ENCODE peak calls at places on chromosomes 1 and 21, in ten cellular contexts. C is stomach, G is transverse colon, W is testis, Y is A549, X is right lobe of liver, U is sigmoid colon, F is upper lobe of left lung, O is body of pancreas, V is adrenal gland. S is an unnamed sample.

GRCh38 chr1:17502326-17502778 is 37.1 kb upstream of the ARHGEF10L start:
- DNase-seq in C (peak), G (peak), W (peak), Y (peak), X (peak), U (peak), F (peak), O (peak), V (peak), S (peak)

GRCh38 chr1:87336623-87337067 is 8.0 kb downstream of the LMO4 start:
- DNase-seq in C (no peak), G (no peak), W (no peak), Y (no peak), X (no peak), U (no peak), F (no peak), O (no peak), V (no peak), S (no peak)

GRCh38 chr1:153608742-153609584 is 4.0 kb downstream of the S100A16 start:
- DNase-seq in C (peak), G (peak), W (peak), Y (peak), X (peak), U (peak), F (peak), O (peak), V (peak), S (no peak)

GRCh38 chr21:37631319-37632117 is 264.9 kb downstream of the DYRK1A start:
- DNase-seq in C (peak), G (no peak), W (no peak), Y (peak), X (no peak), U (no peak), F (no peak), O (peak), V (no peak), S (no peak)

GRCh38 chr1:210568631-210569030 is 239.9 kb downstream of the HHAT start:
- DNase-seq in C (no peak), G (no peak), W (no peak), Y (no peak), X (no peak), U (no peak), F (no peak), O (no peak), V (no peak), S (no peak)

GRCh38 chr1:23419180-23419579 is 5.4 kb downstream of the TCEA3 start:
- DNase-seq in C (no peak), G (no peak), W (no peak), Y (no peak), X (no peak), U (no peak), F (no peak), O (no peak), V (no peak), S (no peak)

GRCh38 chr1:236854602-236854978 is 59.5 kb downstream of the MTR start:
- DNase-seq in C (no peak), G (no peak), W (no peak), Y (no peak), X (no peak), U (no peak), F (no peak), O (no peak), V (no peak), S (no peak)

GRCh38 chr1:53781654-53782053 is 42.7 kb upstream of the GLIS1 start:
- DNase-seq in C (no peak), G (no peak), W (no peak), Y (no peak), X (no peak), U (no peak), F (no peak), O (no peak), V (no peak), S (peak)

GRCh38 chr1:111222308-111223125 is 5.0 kb upstream of the CHI3L2 start:
- DNase-seq in C (peak), G (peak), W (peak), Y (peak), X (peak), U (peak), F (no peak), O (peak), V (peak), S (peak)
- TF ChIP-seq POLR2A in C (no peak), G (no peak), W (no peak), Y (no peak), X (no peak), U (no peak), F (no peak), O (no peak), V (no peak), S (no peak)

DNA sequence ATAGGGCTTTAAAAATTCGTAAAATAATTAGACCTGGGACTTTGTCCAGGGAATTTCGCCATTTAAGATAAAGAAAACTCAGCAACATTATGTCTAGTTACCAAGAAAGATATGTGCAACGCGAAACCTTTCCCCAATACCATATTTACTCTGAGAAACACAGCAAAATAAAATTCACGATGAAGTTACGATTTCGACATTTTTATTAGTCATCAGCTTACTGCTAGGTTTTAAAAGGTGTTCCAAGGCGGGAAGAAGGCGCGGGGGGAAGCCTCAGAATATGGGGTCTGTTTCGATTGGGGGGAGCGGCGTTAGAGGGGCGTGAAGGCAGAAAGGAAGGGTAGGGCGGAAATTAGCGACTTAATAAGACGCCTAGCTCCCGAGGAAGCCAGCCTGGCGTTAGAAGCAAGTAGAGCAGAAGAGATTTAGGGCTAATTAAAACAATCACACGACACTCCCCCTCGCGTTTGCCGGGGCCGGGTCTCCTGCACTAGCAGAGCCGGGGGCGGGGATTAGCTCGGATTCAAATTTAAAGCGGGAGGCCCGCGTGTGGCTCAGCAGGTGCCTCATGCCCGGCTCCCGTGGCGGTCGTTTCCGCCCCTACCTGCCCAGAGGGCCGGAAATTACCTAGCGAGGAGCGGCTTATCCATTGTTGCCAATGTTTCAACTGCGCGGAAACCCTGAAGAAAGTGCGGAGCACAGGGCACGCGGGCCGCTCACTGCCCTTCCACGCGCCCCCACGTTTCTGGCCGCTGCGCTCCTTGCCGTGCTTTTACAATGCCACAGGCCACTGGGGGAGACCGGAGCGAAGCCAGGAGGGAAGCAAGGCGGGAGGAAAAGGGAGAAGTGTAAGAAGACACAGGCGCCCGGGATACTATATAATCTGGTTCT is 795 bp upstream of the POU2F1 start:
- DNase-seq in C (peak), G (peak), W (peak), Y (peak), X (peak), U (peak), F (peak), O (peak), V (peak), S (peak)
- TF ChIP-seq POLR2A in C (no peak), G (peak), W (no peak), Y (peak), X (peak), U (no peak), F (peak), O (no peak), V (peak), S (peak)

GRCh38 chr1:113653741-113654140 is 105.5 kb downstream of the PHTF1 start:
- DNase-seq in C (no peak), G (no peak), W (no peak), Y (no peak), X (no peak), U (no peak), F (no peak), O (no peak), V (no peak), S (no peak)
- TF ChIP-seq POLR2A in C (no peak), G (no peak), W (no peak), Y (no peak), X (no peak), U (no peak), F (no peak), O (no peak), V (no peak), S (no peak)

DNA sequence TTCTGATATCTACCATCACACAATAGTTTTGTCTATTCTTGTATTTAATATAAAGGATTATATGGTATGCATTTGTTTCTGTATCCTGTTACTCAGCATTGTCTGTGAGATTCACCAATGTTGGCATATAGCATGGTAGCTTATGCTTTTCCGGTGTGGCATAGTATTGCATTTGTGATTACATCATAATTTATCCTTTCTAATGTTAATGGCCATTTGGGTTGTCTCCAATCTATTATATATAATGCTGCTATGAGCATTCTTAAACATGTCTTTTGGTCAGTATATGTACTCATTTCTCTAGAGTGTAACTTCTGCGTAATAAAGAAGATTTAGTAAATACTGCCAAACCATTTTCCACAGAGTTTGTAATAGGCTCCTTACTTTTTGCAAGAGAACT is 40.9 kb upstream of the GFI1 start:
- DNase-seq in C (no peak), G (no peak), W (no peak), Y (no peak), X (no peak), U (no peak), F (no peak), O (no peak), V (no peak), S (no peak)
- TF ChIP-seq POLR2A in C (no peak), G (no peak), W (no peak), Y (no peak), X (no peak), U (no peak), F (no peak), O (no peak), V (no peak), S (no peak)

GRCh38 chr21:31343680-31344480 is at the start of gene TIAM1:
- DNase-seq in C (peak), G (peak), W (peak), Y (no peak), X (no peak), U (peak), F (peak), O (peak), V (peak), S (no peak)
- TF ChIP-seq POLR2A in C (no peak), G (no peak), W (no peak), Y (no peak), X (peak), U (no peak), F (no peak), O (no peak), V (no peak), S (no peak)

GRCh38 chr1:206556748-206557635 is 49.7 kb downstream of the RASSF5 start:
- DNase-seq in C (peak), G (peak), W (peak), Y (peak), X (peak), U (peak), F (peak), O (peak), V (peak), S (peak)
- TF ChIP-seq POLR2A in C (no peak), G (peak), W (no peak), Y (no peak), X (peak), U (no peak), F (no peak), O (no peak), V (peak), S (no peak)

DNA sequence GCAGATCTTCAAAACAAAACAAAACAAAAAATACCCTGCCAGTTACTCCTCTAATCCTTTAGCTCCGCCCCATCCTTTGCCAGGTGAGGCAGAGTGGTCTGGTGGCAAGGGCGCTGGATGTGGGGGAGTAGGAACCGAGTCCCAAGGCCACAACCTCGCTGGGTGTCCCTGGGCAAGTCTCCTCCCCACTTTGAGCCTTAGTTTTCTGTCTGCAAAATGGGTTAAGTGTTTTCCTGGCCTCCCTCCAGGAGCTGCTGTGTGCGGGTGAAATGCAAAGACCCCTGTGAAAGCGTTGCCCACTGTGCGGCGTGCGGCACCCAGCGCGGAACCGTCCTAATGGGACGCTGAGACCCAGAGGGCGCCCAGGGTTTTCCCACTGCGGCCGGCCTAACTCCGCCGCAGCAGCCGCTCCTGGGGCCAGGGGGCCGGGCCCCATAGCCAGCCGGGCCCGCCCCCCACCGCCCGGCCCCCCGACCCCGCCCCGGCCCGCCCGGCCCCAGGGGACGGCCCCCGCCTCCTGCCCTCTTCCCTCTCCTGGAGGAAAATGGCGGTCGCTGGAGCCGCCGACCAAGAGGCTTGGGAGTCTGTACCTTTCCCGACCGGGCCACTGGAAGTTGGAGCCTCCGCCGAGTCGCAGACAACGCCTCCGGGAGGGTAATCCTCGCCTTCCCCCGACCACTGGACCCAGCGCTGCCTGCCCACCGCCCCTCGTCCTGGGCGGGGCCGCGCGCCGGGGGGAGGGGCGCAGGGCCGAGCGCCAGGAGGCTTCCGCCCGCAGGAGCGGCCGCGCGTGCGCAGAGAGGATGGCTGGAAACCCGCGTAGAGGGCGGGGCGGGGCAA is at the start of the genes ERMAP and SVBP:
- DNase-seq in C (peak), G (peak), W (peak), Y (peak), X (peak), U (peak), F (peak), O (peak), V (peak), S (peak)
- TF ChIP-seq POLR2A in C (no peak), G (peak), W (no peak), Y (peak), X (peak), U (no peak), F (no peak), O (peak), V (peak), S (peak)

GRCh38 chr1:151281225-151281968 is 702 bp upstream of the ZNF687 start:
- DNase-seq in C (peak), G (peak), W (peak), Y (peak), X (peak), U (peak), F (peak), O (peak), V (peak), S (peak)
- TF ChIP-seq POLR2A in C (no peak), G (peak), W (no peak), Y (peak), X (peak), U (peak), F (peak), O (peak), V (peak), S (peak)

S was measured in erythroblast.